ENCODE peak calls at places on chromosomes 4 and X, in four cellular contexts. One of them, this sample, is unnamed.

GRCh38 chrX:10171291-10171690 is 14.5 kb downstream of the CLCN4 start:
- DNase-seq in K562: no peak
- DNase-seq in GM12891: no peak
- DNase-seq in GM12892: no peak
- DNase-seq in this sample: no peak

GRCh38 chr4:88104902-88105610 is 53.4 kb downstream of the ABCG2 start:
- DNase-seq in GM12891: no peak
- DNase-seq in GM12892: no peak
- DNase-seq in K562: no peak
- DNase-seq in this sample: no peak

GRCh38 chrX:21721175-21721574 is 36.7 kb downstream of the SMPX start:
- DNase-seq in GM12892: no peak
- DNase-seq in GM12891: no peak
- DNase-seq in K562: no peak
- DNase-seq in this sample: no peak

GRCh38 chr4:147110968-147111367 is 165.3 kb upstream of the TTC29 start:
- DNase-seq in GM12892: no peak
- DNase-seq in K562: no peak
- DNase-seq in GM12891: no peak
- DNase-seq in this sample: no peak

GRCh38 chr4:89404530-89404929 is 96.9 kb upstream of the GPRIN3 start:
- DNase-seq in K562: no peak
- DNase-seq in GM12891: no peak
- DNase-seq in GM12892: no peak
- DNase-seq in this sample: no peak

GRCh38 chr4:84019626-84020025 is 479.5 kb downstream of the NKX6-1 start:
- DNase-seq in K562: no peak
- DNase-seq in GM12892: no peak
- DNase-seq in GM12891: no peak
- DNase-seq in this sample: no peak

GRCh38 chr4:84470204-84470785 is 28.8 kb downstream of the NKX6-1 start:
- DNase-seq in GM12891: no peak
- DNase-seq in GM12892: no peak
- DNase-seq in K562: no peak
- DNase-seq in this sample: no peak

GRCh38 chr4:15238720-15239119 is 189.1 kb upstream of the C1QTNF7 start:
- DNase-seq in GM12891: peak; percentile 31
- DNase-seq in K562: peak; percentile 41
- DNase-seq in GM12892: peak; percentile 19
- DNase-seq in this sample: no peak

GRCh38 chr4:75980576-75980975 is 10.2 kb downstream of the SDAD1 start:
- DNase-seq in K562: no peak
- DNase-seq in GM12892: no peak
- DNase-seq in GM12891: no peak
- DNase-seq in this sample: no peak

GRCh38 chrX:118579417-118579816 is 83.8 kb downstream of the DOCK11 start:
- DNase-seq in K562: no peak
- DNase-seq in GM12891: no peak
- DNase-seq in GM12892: no peak
- DNase-seq in this sample: no peak

GRCh38 chr4:40990202-40990898 is 224.0 kb downstream of the APBB2 start:
- DNase-seq in K562: no peak
- DNase-seq in GM12892: no peak
- DNase-seq in GM12891: no peak
- DNase-seq in this sample: no peak

GRCh38 chrX:129823115-129823514 is 20.6 kb downstream of the ZDHHC9 start:
- DNase-seq in GM12891: no peak
- DNase-seq in GM12892: no peak
- DNase-seq in K562: peak; percentile 49
- DNase-seq in this sample: no peak

GRCh38 chrX:130098202-130098552 is 12.1 kb downstream of the ELF4 start:
- DNase-seq in GM12891: no peak
- DNase-seq in K562: no peak
- DNase-seq in GM12892: no peak
- DNase-seq in this sample: no peak

GRCh38 chrX:39212456-39212855 is 411.2 kb downstream of the MID1IP1 start:
- DNase-seq in GM12892: no peak
- DNase-seq in K562: no peak
- DNase-seq in GM12891: no peak
- DNase-seq in this sample: no peak

GRCh38 chr4:109803924-109804571 is 2.2 kb upstream of the CFI start:
- DNase-seq in GM12892: no peak
- DNase-seq in K562: peak; percentile 29
- DNase-seq in GM12891: peak; percentile 4
- DNase-seq in this sample: peak; percentile 25

GRCh38 chrX:40097101-40097491 is 662 bp downstream of the BCOR start:
- DNase-seq in GM12892: no peak
- DNase-seq in K562: no peak
- DNase-seq in GM12891: no peak
- DNase-seq in this sample: no peak

GRCh38 chrX:9873952-9874351 is 87.7 kb downstream of the SHROOM2 start:
- DNase-seq in GM12891: no peak
- DNase-seq in K562: peak; percentile 25
- DNase-seq in GM12892: peak; percentile 36
- DNase-seq in this sample: peak; percentile 12

GRCh38 chr4:243407-243806 is 61.9 kb downstream of the ZNF732 start:
- DNase-seq in K562: no peak
- DNase-seq in GM12891: no peak
- DNase-seq in GM12892: no peak
- DNase-seq in this sample: no peak

GRCh38 chrX:38694394-38694793 is 106.9 kb upstream of the MID1IP1 start:
- DNase-seq in GM12891: no peak
- DNase-seq in K562: no peak
- DNase-seq in GM12892: no peak
- DNase-seq in this sample: no peak

GRCh38 chrX:283115-283845 is 2.1 kb downstream of the PLCXD1 start:
- DNase-seq in GM12891: peak; percentile 89
- DNase-seq in GM12892: peak; percentile 89
- DNase-seq in K562: peak; percentile 90
- DNase-seq in this sample: peak; percentile 89

GRCh38 chr4:188714907-188715306 is 575.7 kb downstream of the TRIML1 start:
- DNase-seq in GM12891: no peak
- DNase-seq in K562: no peak
- DNase-seq in GM12892: no peak
- DNase-seq in this sample: no peak

GRCh38 chr4:7844247-7844991 is 95.2 kb downstream of the AFAP1 start:
- DNase-seq in GM12891: peak; percentile 58
- DNase-seq in K562: peak; percentile 50
- DNase-seq in GM12892: peak; percentile 45
- DNase-seq in this sample: peak; percentile 36

GRCh38 chrX:118570209-118570608 is 74.6 kb downstream of the DOCK11 start:
- DNase-seq in GM12892: no peak
- DNase-seq in K562: no peak
- DNase-seq in GM12891: no peak
- DNase-seq in this sample: no peak

GRCh38 chr4:74085669-74086068 is 13.3 kb downstream of the CXCL2 start:
- DNase-seq in K562: no peak
- DNase-seq in GM12891: no peak
- DNase-seq in GM12892: no peak
- DNase-seq in this sample: no peak

DNA sequence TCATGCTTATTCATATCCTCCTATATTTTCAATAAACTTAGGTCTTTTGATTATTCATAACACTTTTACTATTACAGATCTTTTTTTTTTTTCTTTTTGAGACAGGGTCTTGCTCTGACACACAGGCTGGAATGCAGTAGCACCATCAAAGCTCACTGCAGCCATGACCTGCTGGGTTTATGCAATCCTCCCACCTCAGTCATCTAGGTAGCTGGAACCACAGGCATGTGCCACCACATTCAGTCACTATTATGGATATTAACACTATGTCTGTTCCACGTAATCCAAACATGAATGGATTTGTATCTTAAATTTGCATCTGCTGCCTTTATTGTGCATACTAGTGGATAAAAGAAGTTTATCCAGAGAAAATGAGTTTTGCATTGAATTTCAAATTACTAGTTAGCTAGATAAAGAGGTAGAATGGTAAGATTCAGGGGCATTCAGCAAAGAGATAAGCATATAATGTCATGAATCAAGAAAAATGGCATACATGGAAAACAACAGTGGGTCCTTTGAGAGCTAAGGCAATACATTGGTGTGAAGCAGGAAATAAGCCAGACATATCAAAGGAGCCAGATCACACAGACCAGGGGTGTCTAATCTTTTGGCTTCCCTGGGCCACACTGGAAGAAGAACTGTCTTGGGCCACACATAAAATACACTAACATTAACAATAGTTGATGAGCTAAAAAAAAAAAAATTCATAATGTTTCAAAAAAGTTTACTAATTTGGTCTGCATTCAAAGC is 13.9 kb downstream of the ANAPC10 start:
- DNase-seq in GM12892: no peak
- DNase-seq in GM12891: no peak
- DNase-seq in K562: no peak
- DNase-seq in this sample: no peak
- TF ChIP-seq POLR2AphosphoS5 in GM12892: no peak
- TF ChIP-seq POLR2AphosphoS5 in GM12891: no peak
- TF ChIP-seq POLR2AphosphoS5 in K562: no peak
- TF ChIP-seq POLR2AphosphoS5 in this sample: no peak

DNA sequence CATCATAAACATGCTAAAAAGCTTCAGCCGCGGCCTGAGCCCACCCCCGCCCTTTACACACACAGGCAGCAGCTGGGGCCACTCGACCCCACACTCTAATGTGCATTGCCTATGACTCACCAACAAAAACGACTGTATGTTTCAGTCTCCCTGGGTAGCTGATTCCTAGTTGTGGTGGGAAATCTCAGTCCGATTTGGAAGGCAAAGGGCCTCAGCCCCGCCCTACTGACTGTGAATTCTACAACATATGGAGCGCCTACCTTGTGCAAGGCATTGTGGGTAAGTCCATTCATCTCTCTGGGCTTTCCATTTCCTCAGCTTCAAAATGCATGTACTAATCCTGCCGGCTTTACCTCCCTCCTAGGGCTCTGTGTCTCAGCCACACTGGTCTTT is 60.2 kb downstream of the RTL9 start:
- DNase-seq in GM12891: no peak
- DNase-seq in K562: no peak
- DNase-seq in GM12892: no peak
- DNase-seq in this sample: no peak
- TF ChIP-seq POLR2AphosphoS5 in GM12891: no peak
- TF ChIP-seq POLR2AphosphoS5 in K562: no peak
- TF ChIP-seq POLR2AphosphoS5 in GM12892: no peak
- TF ChIP-seq POLR2AphosphoS5 in this sample: no peak

DNA sequence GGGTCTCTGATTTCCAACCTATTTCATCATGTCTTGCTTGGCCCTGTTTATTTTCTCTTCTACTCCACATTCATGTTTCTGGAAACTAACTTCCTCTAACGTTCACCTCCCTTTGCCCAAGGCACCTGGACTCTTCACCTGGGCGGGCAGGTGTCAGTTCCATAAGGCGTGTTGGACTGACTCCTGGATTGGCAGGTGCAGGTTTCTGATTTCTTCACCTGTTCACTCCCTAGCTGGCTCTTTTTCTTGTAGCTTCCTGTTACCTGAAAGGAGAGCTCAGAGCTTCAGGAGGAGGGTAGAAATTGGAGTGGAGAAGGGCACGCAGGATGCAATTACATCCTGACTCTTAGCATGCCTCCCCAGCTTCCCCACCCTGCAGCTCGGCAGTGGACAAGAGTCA is 350.8 kb upstream of the KLF3 start:
- DNase-seq in GM12891: no peak
- DNase-seq in K562: no peak
- DNase-seq in GM12892: no peak
- DNase-seq in this sample: no peak
- TF ChIP-seq POLR2AphosphoS5 in GM12891: no peak
- TF ChIP-seq POLR2AphosphoS5 in K562: no peak
- TF ChIP-seq POLR2AphosphoS5 in GM12892: no peak
- TF ChIP-seq POLR2AphosphoS5 in this sample: no peak

DNA sequence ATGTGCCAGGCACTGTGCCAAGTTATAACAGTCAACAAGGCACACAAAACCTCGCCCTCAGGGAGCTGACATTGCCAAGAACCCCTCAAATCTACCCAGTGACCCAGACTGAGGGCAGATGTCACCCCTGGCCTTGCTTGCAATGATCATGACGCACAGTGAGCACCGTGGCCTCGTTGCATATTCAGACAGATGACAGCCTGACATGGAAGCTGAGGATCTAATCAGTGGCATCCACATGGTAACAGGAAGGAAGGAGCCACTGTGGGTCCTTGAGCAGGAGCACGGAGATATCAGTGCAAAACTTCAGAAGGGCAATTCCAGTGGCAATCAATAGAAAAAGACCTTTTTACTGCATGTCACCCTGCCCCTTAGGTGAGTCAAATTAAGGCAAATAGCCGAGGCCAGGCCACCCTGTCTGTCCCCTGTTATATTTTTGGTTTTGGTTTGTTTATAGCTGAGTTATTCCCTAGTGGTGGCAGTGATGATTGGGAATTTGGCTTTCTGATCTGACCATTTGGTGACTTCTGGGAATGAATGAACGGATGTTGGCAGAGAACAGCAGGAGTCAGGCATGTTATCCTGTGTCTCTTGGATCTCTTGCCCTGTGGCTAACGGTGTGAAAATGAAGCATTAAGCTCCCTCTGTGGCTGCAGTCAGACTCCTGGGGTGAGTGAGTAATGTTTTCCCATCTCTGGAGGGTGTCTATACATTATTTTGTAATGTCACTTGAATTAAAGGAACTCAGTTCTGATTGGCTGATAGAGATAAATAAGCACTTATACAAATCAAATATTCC is 20.4 kb downstream of the WDR13 start:
- DNase-seq in GM12892: no peak
- DNase-seq in GM12891: no peak
- DNase-seq in K562: peak; percentile 50
- DNase-seq in this sample: no peak
- TF ChIP-seq POLR2AphosphoS5 in GM12892: no peak
- TF ChIP-seq POLR2AphosphoS5 in GM12891: no peak
- TF ChIP-seq POLR2AphosphoS5 in K562: peak; percentile 41
- TF ChIP-seq POLR2AphosphoS5 in this sample: no peak

GRCh38 chr4:183832776-183833450 is 72.2 kb upstream of the STOX2 start:
- DNase-seq in K562: no peak
- DNase-seq in GM12891: no peak
- DNase-seq in GM12892: no peak
- DNase-seq in this sample: no peak
- TF ChIP-seq POLR2AphosphoS5 in K562: no peak
- TF ChIP-seq POLR2AphosphoS5 in GM12891: no peak
- TF ChIP-seq POLR2AphosphoS5 in GM12892: no peak
- TF ChIP-seq POLR2AphosphoS5 in this sample: no peak

GRCh38 chr4:65508169-65508568 is 162.1 kb downstream of the EPHA5 start:
- DNase-seq in GM12892: no peak
- DNase-seq in GM12891: no peak
- DNase-seq in K562: no peak
- DNase-seq in this sample: no peak
- TF ChIP-seq POLR2AphosphoS5 in GM12892: no peak
- TF ChIP-seq POLR2AphosphoS5 in GM12891: no peak
- TF ChIP-seq POLR2AphosphoS5 in K562: no peak
- TF ChIP-seq POLR2AphosphoS5 in this sample: no peak

GRCh38 chr4:26302390-26302897 is 18.4 kb upstream of the RBPJ start:
- DNase-seq in GM12891: no peak
- DNase-seq in K562: no peak
- DNase-seq in GM12892: no peak
- DNase-seq in this sample: no peak
- TF ChIP-seq POLR2AphosphoS5 in GM12891: no peak
- TF ChIP-seq POLR2AphosphoS5 in K562: no peak
- TF ChIP-seq POLR2AphosphoS5 in GM12892: no peak
- TF ChIP-seq POLR2AphosphoS5 in this sample: no peak